ENCODE peak calls at places on chromosomes 11 and 22, in five cellular contexts. One of them, this sample, is unnamed.

GRCh38 chr11:125938418-125938817 is 7.4 kb upstream of the VSIG10L2 start:
- DNase-seq in IMR-90: no peak
- DNase-seq in lower lobe of right lung: no peak
- DNase-seq in astrocyte of the cerebellum: no peak
- DNase-seq in endothelial cell of umbilical vein: no peak
- DNase-seq in this sample: no peak

GRCh38 chr11:119051440-119052162 is 5.4 kb downstream of the HYOU1 start:
- DNase-seq in astrocyte of the cerebellum: no peak
- DNase-seq in IMR-90: no peak
- DNase-seq in endothelial cell of umbilical vein: no peak
- DNase-seq in lower lobe of right lung: no peak
- DNase-seq in this sample: no peak

GRCh38 chr11:113923572-113923971 is 19.0 kb downstream of the HTR3B start:
- DNase-seq in IMR-90: no peak
- DNase-seq in endothelial cell of umbilical vein: no peak
- DNase-seq in astrocyte of the cerebellum: no peak
- DNase-seq in lower lobe of right lung: no peak
- DNase-seq in this sample: no peak

GRCh38 chr22:20494978-20495860 is at the start of gene KLHL22:
- DNase-seq in endothelial cell of umbilical vein: peak; percentile 49
- DNase-seq in IMR-90: peak; percentile 26
- DNase-seq in astrocyte of the cerebellum: no peak
- DNase-seq in lower lobe of right lung: peak; percentile 68
- DNase-seq in this sample: peak; percentile 43

GRCh38 chr11:4436424-4436823 is 12.7 kb upstream of the OR52K2 start:
- DNase-seq in astrocyte of the cerebellum: no peak
- DNase-seq in lower lobe of right lung: no peak
- DNase-seq in IMR-90: no peak
- DNase-seq in endothelial cell of umbilical vein: no peak
- DNase-seq in this sample: no peak

GRCh38 chr11:68380786-68381622 is 68.6 kb downstream of the LRP5 start:
- DNase-seq in endothelial cell of umbilical vein: peak; percentile 55
- DNase-seq in IMR-90: peak; percentile 11
- DNase-seq in astrocyte of the cerebellum: no peak
- DNase-seq in lower lobe of right lung: no peak
- DNase-seq in this sample: no peak

GRCh38 chr11:83044958-83045712 is 26.6 kb downstream of the RAB30 start:
- DNase-seq in endothelial cell of umbilical vein: peak; percentile 55
- DNase-seq in IMR-90: peak; percentile 92
- DNase-seq in astrocyte of the cerebellum: no peak
- DNase-seq in lower lobe of right lung: no peak
- DNase-seq in this sample: no peak

GRCh38 chr11:112273066-112273465 is 12.4 kb upstream of the PLET1 start:
- DNase-seq in lower lobe of right lung: no peak
- DNase-seq in IMR-90: no peak
- DNase-seq in astrocyte of the cerebellum: no peak
- DNase-seq in endothelial cell of umbilical vein: no peak
- DNase-seq in this sample: no peak

GRCh38 chr22:39110631-39111561 is 13.9 kb downstream of the APOBEC3H start:
- DNase-seq in endothelial cell of umbilical vein: no peak
- DNase-seq in lower lobe of right lung: no peak
- DNase-seq in astrocyte of the cerebellum: no peak
- DNase-seq in IMR-90: no peak
- DNase-seq in this sample: no peak

GRCh38 chr22:24156146-24156914 is 25.0 kb upstream of the SUSD2 start:
- DNase-seq in lower lobe of right lung: peak; percentile 70
- DNase-seq in IMR-90: peak; percentile 52
- DNase-seq in endothelial cell of umbilical vein: peak; percentile 55
- DNase-seq in astrocyte of the cerebellum: no peak
- DNase-seq in this sample: peak; percentile 55

GRCh38 chr11:129639300-129639699 is 176.3 kb upstream of the TMEM45B start:
- DNase-seq in lower lobe of right lung: no peak
- DNase-seq in endothelial cell of umbilical vein: peak; percentile 94
- DNase-seq in IMR-90: peak; percentile 99
- DNase-seq in astrocyte of the cerebellum: peak; percentile 84
- DNase-seq in this sample: no peak

GRCh38 chr11:118901494-118902335 is 18.0 kb downstream of the CXCR5 start:
- DNase-seq in IMR-90: no peak
- DNase-seq in astrocyte of the cerebellum: no peak
- DNase-seq in endothelial cell of umbilical vein: no peak
- DNase-seq in lower lobe of right lung: no peak
- DNase-seq in this sample: no peak

GRCh38 chr11:87926250-87926970 is 248.8 kb downstream of the RAB38 start:
- DNase-seq in lower lobe of right lung: no peak
- DNase-seq in IMR-90: peak; percentile 49
- DNase-seq in endothelial cell of umbilical vein: no peak
- DNase-seq in astrocyte of the cerebellum: peak; percentile 6
- DNase-seq in this sample: no peak

GRCh38 chr11:73402834-73403185 is 26.6 kb downstream of the RELT start:
- DNase-seq in lower lobe of right lung: no peak
- DNase-seq in astrocyte of the cerebellum: no peak
- DNase-seq in IMR-90: no peak
- DNase-seq in endothelial cell of umbilical vein: peak; percentile 25
- DNase-seq in this sample: no peak
- TF ChIP-seq CTCF in lower lobe of right lung: no peak
- TF ChIP-seq CTCF in astrocyte of the cerebellum: no peak
- TF ChIP-seq CTCF in IMR-90: peak; percentile 35
- TF ChIP-seq CTCF in endothelial cell of umbilical vein: peak; percentile 28
- TF ChIP-seq CTCF in this sample: no peak

GRCh38 chr11:34869425-34869824 is 46.8 kb downstream of the APIP start:
- DNase-seq in astrocyte of the cerebellum: no peak
- DNase-seq in lower lobe of right lung: no peak
- DNase-seq in IMR-90: no peak
- DNase-seq in endothelial cell of umbilical vein: no peak
- DNase-seq in this sample: no peak
- TF ChIP-seq CTCF in astrocyte of the cerebellum: peak; percentile 24
- TF ChIP-seq CTCF in lower lobe of right lung: no peak
- TF ChIP-seq CTCF in IMR-90: no peak
- TF ChIP-seq CTCF in endothelial cell of umbilical vein: no peak
- TF ChIP-seq CTCF in this sample: no peak

GRCh38 chr11:74696488-74696887 is 34.7 kb downstream of the CHRDL2 start:
- DNase-seq in endothelial cell of umbilical vein: no peak
- DNase-seq in IMR-90: no peak
- DNase-seq in lower lobe of right lung: no peak
- DNase-seq in astrocyte of the cerebellum: no peak
- DNase-seq in this sample: no peak

GRCh38 chr11:74694536-74694935 is 36.7 kb downstream of the CHRDL2 start:
- DNase-seq in endothelial cell of umbilical vein: no peak
- DNase-seq in IMR-90: no peak
- DNase-seq in lower lobe of right lung: no peak
- DNase-seq in astrocyte of the cerebellum: no peak
- DNase-seq in this sample: no peak

GRCh38 chr11:74693531-74693930 is 37.7 kb downstream of the CHRDL2 start:
- DNase-seq in lower lobe of right lung: no peak
- DNase-seq in IMR-90: no peak
- DNase-seq in endothelial cell of umbilical vein: no peak
- DNase-seq in astrocyte of the cerebellum: no peak
- DNase-seq in this sample: no peak

GRCh38 chr11:74695705-74696280 is 35.4 kb downstream of the CHRDL2 start:
- DNase-seq in endothelial cell of umbilical vein: no peak
- DNase-seq in lower lobe of right lung: no peak
- DNase-seq in IMR-90: no peak
- DNase-seq in astrocyte of the cerebellum: no peak
- DNase-seq in this sample: no peak

GRCh38 chr11:74694136-74694535 is 37.1 kb downstream of the CHRDL2 start:
- DNase-seq in astrocyte of the cerebellum: no peak
- DNase-seq in IMR-90: peak; percentile 43
- DNase-seq in lower lobe of right lung: no peak
- DNase-seq in endothelial cell of umbilical vein: no peak
- DNase-seq in this sample: no peak
- TF ChIP-seq CTCF in astrocyte of the cerebellum: peak; percentile 31
- TF ChIP-seq CTCF in IMR-90: peak; percentile 35
- TF ChIP-seq CTCF in lower lobe of right lung: no peak
- TF ChIP-seq CTCF in endothelial cell of umbilical vein: peak; percentile 6
- TF ChIP-seq CTCF in this sample: no peak

DNA sequence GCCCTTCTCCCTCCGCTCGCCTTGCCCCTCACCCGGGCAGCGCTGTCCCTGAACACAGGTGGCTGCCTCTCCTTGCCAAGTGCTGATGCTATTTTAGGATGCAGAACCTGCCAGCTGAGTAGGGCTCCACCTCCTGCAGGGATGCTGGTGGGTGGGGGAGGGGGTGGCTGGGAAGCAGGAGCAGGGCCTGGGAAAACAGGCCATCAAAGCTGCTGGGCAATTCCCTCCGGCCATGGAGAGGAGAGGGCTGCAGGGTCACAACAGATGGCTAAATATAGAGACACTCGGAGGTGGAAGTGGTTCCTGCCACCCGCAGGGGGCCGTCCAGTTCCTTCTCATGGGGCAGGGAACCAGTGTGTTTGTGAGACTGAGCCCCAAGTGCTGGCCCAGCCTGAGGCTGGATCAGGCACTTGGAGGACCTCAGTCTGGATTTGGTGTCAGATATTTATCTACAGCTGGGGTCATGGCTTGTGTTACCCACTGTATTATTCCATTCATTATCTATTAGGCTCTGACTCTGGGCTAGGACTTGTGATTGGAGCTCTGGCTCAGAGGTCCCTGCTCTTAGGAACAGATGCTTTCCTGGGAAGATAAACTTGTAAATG is 59.6 kb downstream of the LRRC32 start:
- DNase-seq in endothelial cell of umbilical vein: no peak
- DNase-seq in IMR-90: no peak
- DNase-seq in astrocyte of the cerebellum: no peak
- DNase-seq in lower lobe of right lung: no peak
- DNase-seq in this sample: peak; percentile 33
- TF ChIP-seq CTCF in endothelial cell of umbilical vein: no peak
- TF ChIP-seq CTCF in IMR-90: no peak
- TF ChIP-seq CTCF in astrocyte of the cerebellum: no peak
- TF ChIP-seq CTCF in lower lobe of right lung: no peak
- TF ChIP-seq CTCF in this sample: no peak

GRCh38 chr11:93775289-93775688 is 8.8 kb upstream of the MED17 start:
- DNase-seq in lower lobe of right lung: no peak
- DNase-seq in IMR-90: no peak
- DNase-seq in endothelial cell of umbilical vein: peak; percentile 26
- DNase-seq in astrocyte of the cerebellum: no peak
- DNase-seq in this sample: peak; percentile 17
- TF ChIP-seq CTCF in lower lobe of right lung: no peak
- TF ChIP-seq CTCF in IMR-90: peak; percentile 23
- TF ChIP-seq CTCF in endothelial cell of umbilical vein: peak; percentile 26
- TF ChIP-seq CTCF in astrocyte of the cerebellum: peak; percentile 30
- TF ChIP-seq CTCF in this sample: no peak

GRCh38 chr11:11871991-11872401 is 30.2 kb downstream of the USP47 start:
- DNase-seq in astrocyte of the cerebellum: no peak
- DNase-seq in IMR-90: no peak
- DNase-seq in lower lobe of right lung: no peak
- DNase-seq in endothelial cell of umbilical vein: no peak
- DNase-seq in this sample: no peak

GRCh38 chr11:11880179-11880578 is 38.4 kb downstream of the USP47 start:
- DNase-seq in lower lobe of right lung: no peak
- DNase-seq in endothelial cell of umbilical vein: no peak
- DNase-seq in IMR-90: no peak
- DNase-seq in astrocyte of the cerebellum: no peak
- DNase-seq in this sample: no peak

GRCh38 chr11:11876458-11876857 is 34.7 kb downstream of the USP47 start:
- DNase-seq in IMR-90: no peak
- DNase-seq in lower lobe of right lung: no peak
- DNase-seq in astrocyte of the cerebellum: no peak
- DNase-seq in endothelial cell of umbilical vein: no peak
- DNase-seq in this sample: no peak
- TF ChIP-seq CTCF in IMR-90: no peak
- TF ChIP-seq CTCF in lower lobe of right lung: no peak
- TF ChIP-seq CTCF in astrocyte of the cerebellum: peak; percentile 32
- TF ChIP-seq CTCF in endothelial cell of umbilical vein: peak; percentile 5
- TF ChIP-seq CTCF in this sample: no peak

DNA sequence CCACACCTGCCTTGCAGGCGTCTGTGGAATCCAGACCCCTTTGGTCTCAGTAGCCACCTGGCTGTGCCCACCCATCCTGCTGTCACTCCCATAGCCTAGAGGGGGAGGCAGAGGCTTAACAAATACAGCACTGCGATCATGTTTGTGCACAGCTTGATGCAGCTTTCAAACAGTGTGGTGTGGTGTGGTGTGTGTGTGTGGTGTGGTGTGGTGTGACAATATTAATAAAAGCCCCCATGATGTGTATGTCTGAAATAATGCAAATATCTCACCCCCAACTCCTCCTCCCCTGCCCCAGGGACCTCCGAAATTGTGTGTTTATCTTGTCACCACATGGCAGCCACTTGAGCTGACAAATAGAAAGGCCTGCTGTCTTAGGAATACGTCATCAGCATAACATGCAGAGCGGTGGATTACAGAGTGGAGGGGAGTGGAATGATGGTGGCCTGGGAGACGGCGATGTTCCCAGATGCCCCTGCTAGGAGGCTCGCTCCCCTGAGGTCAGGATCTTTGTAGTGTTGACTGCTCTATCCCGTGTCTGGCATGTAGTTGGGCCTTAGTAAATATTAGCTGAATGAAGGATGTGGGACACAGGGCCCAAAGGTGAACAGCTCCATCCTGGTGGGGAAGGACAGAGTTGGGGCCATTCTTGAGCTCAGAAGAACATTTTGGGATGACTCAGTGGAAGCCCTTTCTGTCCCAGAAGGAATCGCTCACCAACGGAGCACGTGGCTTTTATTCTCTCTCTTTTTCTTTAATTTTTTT is 2.8 kb downstream of the PDXP start:
- DNase-seq in IMR-90: peak; percentile 82
- DNase-seq in astrocyte of the cerebellum: peak; percentile 43
- DNase-seq in endothelial cell of umbilical vein: no peak
- DNase-seq in lower lobe of right lung: no peak
- DNase-seq in this sample: no peak
- TF ChIP-seq CTCF in IMR-90: peak; percentile 63
- TF ChIP-seq CTCF in astrocyte of the cerebellum: peak; percentile 69
- TF ChIP-seq CTCF in endothelial cell of umbilical vein: peak; percentile 29
- TF ChIP-seq CTCF in lower lobe of right lung: peak; percentile 32
- TF ChIP-seq CTCF in this sample: no peak

DNA sequence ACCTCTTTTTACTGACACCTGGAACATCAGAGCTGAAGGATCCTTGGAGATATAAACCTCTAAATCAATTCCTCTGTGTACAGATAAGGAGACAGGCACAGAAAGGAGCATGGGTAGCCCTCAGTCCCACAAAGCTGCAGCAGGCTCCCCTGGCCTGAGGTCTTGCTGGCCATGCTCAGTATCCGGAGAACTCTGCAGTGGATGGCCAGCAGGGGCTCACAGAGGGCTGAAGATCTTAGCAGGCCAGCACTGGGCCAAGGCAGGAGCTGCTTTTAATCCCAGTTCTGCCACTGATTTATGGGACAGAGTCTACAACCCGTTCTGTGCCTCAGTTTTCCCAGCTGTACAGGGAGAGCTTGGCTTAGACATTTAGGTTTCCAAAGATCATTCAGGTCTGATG is 52.6 kb upstream of the LRRC32 start:
- DNase-seq in astrocyte of the cerebellum: no peak
- DNase-seq in endothelial cell of umbilical vein: no peak
- DNase-seq in lower lobe of right lung: no peak
- DNase-seq in IMR-90: no peak
- DNase-seq in this sample: no peak
- TF ChIP-seq CTCF in astrocyte of the cerebellum: no peak
- TF ChIP-seq CTCF in endothelial cell of umbilical vein: no peak
- TF ChIP-seq CTCF in lower lobe of right lung: no peak
- TF ChIP-seq CTCF in IMR-90: no peak
- TF ChIP-seq CTCF in this sample: no peak

DNA sequence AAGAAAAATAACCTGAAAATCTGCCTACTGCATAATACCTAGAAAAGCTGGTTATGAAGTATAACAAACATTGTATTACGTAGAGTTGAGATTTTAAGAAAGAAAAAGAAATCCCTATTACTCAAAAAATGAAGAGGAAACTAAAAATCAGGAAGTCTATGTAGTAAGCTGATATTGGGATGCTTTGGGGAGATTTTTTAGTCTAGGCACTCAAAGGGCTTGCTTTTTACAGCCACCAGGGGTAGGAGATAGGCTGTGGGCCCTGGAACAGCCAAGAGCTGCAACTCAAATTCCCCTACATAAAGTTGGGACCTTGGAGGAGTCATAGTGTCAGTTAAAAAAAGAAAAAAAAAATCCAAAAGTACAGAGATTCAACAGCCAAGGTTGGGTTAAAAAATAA is 90.4 kb downstream of the RELT start:
- DNase-seq in endothelial cell of umbilical vein: no peak
- DNase-seq in lower lobe of right lung: no peak
- DNase-seq in astrocyte of the cerebellum: no peak
- DNase-seq in IMR-90: no peak
- DNase-seq in this sample: no peak
- TF ChIP-seq CTCF in endothelial cell of umbilical vein: no peak
- TF ChIP-seq CTCF in lower lobe of right lung: no peak
- TF ChIP-seq CTCF in astrocyte of the cerebellum: no peak
- TF ChIP-seq CTCF in IMR-90: no peak
- TF ChIP-seq CTCF in this sample: no peak